ENCODE peak calls at places on chromosomes 16 and 17, in four cellular contexts. E is lower leg skin, N is AG10803, V is pancreas. L is an unnamed sample.

GRCh38 chr16:30758988-30759461 is 2.8 kb downstream of the CFAP119 start:
- DNase-seq in E (no peak), N (no peak), V (no peak), L (no peak)

GRCh38 chr17:67059372-67059771 is 15.0 kb downstream of the CACNG1 start:
- DNase-seq in N (no peak), V (no peak), E (peak; percentile 18), L (no peak)

GRCh38 chr16:73017321-73017720 is 30.6 kb downstream of the ZFHX3 start:
- DNase-seq in V (no peak), N (no peak), E (peak; percentile 63), L (no peak)

GRCh38 chr17:8728251-8728925 is 16.2 kb downstream of the CCDC42 start:
- DNase-seq in E (peak; percentile 43), V (no peak), N (no peak), L (no peak)

GRCh38 chr16:64094992-64095579 is 1026.8 kb downstream of the CDH11 start:
- DNase-seq in E (no peak), N (peak; percentile 83), V (no peak), L (peak; percentile 16)

GRCh38 chr16:81823734-81824133 is 44.6 kb downstream of the PLCG2 start:
- DNase-seq in E (no peak), N (no peak), V (no peak), L (no peak)

GRCh38 chr17:69250641-69251040 is 22.0 kb upstream of the ABCA10 start:
- DNase-seq in V (no peak), N (no peak), E (no peak), L (no peak)

GRCh38 chr16:88854306-88855111 is 2.2 kb downstream of the GALNS start:
- DNase-seq in E (no peak), V (no peak), N (no peak), L (no peak)

GRCh38 chr16:8924214-8924613 is 39.5 kb downstream of the USP7 start:
- DNase-seq in N (no peak), E (peak; percentile 43), V (peak; percentile 77), L (no peak)

GRCh38 chr16:17265177-17265576 is 205.6 kb downstream of the XYLT1 start:
- DNase-seq in V (no peak), E (no peak), N (no peak), L (no peak)

GRCh38 chr16:82509636-82510035 is 117.1 kb upstream of the CDH13 start:
- DNase-seq in N (no peak), E (no peak), V (no peak), L (no peak)

GRCh38 chr16:88686439-88687253 is at the start of gene SNAI3:
- DNase-seq in E (peak; percentile 96), V (peak; percentile 92), N (no peak), L (no peak)

GRCh38 chr16:79369796-79370195 is 230.7 kb downstream of the MAF start:
- DNase-seq in N (peak; percentile 3), V (no peak), E (no peak), L (no peak)

GRCh38 chr16:3780570-3780969 is 63.2 kb upstream of the TRAP1 start:
- DNase-seq in E (no peak), V (no peak), N (peak; percentile 10), L (no peak)

GRCh38 chr16:46733319-46733830 is 14.8 kb downstream of the MYLK3 start:
- DNase-seq in E (no peak), V (no peak), N (no peak), L (no peak)

GRCh38 chr17:80105762-80106161 is 4.4 kb downstream of the GAA start:
- DNase-seq in V (peak; percentile 42), N (peak; percentile 47), E (peak; percentile 91), L (no peak)

GRCh38 chr17:78844301-78845005 is 3.8 kb upstream of the USP36 start:
- DNase-seq in E (no peak), N (peak; percentile 48), V (peak; percentile 26), L (no peak)

GRCh38 chr17:16910341-16910740 is 61.6 kb downstream of the TNFRSF13B start:
- DNase-seq in N (no peak), V (no peak), E (peak; percentile 43), L (no peak)

GRCh38 chr17:5555254-5555653 is 29.1 kb downstream of the NLRP1 start:
- DNase-seq in E (no peak), V (no peak), N (peak; percentile 41), L (peak; percentile 28)

GRCh38 chr17:78347453-78347852 is 12.4 kb downstream of the SOCS3 start:
- DNase-seq in E (no peak), N (no peak), V (peak; percentile 83), L (no peak)

GRCh38 chr16:12462690-12463646 is 340.7 kb downstream of the CPPED1 start:
- DNase-seq in N (peak; percentile 65), E (no peak), V (no peak), L (peak; percentile 25)

GRCh38 chr16:27225536-27226360 is 22.4 kb downstream of the KDM8 start:
- DNase-seq in V (peak; percentile 54), E (no peak), N (no peak), L (no peak)

GRCh38 chr17:60305141-60305540 is 86.8 kb downstream of the USP32 start:
- DNase-seq in V (no peak), E (no peak), N (no peak), L (no peak)

GRCh38 chr17:57902117-57902799 is 52.4 kb upstream of the MRPS23 start:
- DNase-seq in E (no peak), V (no peak), N (no peak), L (no peak)

GRCh38 chr16:68737730-68738590 is 868 bp downstream of the CDH1 start:
- DNase-seq in N (no peak), E (no peak), V (peak; percentile 89), L (no peak)

GRCh38 chr16:11535494-11535893 is 51.2 kb downstream of the LITAF start:
- DNase-seq in V (no peak), N (no peak), E (no peak), L (no peak)

GRCh38 chr17:48915459-48916282 is 7.5 kb downstream of the UBE2Z start:
- DNase-seq in E (no peak), V (no peak), N (peak; percentile 84), L (peak; percentile 76)

GRCh38 chr16:82175627-82176026 is 5.6 kb upstream of the MPHOSPH6 start:
- DNase-seq in E (no peak), V (no peak), N (no peak), L (no peak)

GRCh38 chr17:58007781-58008706 is 998 bp upstream of the SRSF1 start:
- DNase-seq in N (no peak), V (no peak), E (no peak), L (no peak)

GRCh38 chr17:12985431-12986285 is 32.2 kb downstream of the ELAC2 start:
- DNase-seq in E (no peak), V (no peak), N (peak; percentile 17), L (no peak)

GRCh38 chr17:17304521-17304985 is 1.4 kb downstream of the NT5M start:
- DNase-seq in E (no peak), V (no peak), N (no peak), L (no peak)

GRCh38 chr16:56916571-56917403 is 15.2 kb upstream of the HERPUD1 start:
- DNase-seq in N (no peak), V (no peak), E (no peak), L (no peak)

GRCh38 chr16:20166531-20167235 is 93.0 kb upstream of the GPR139 start:
- DNase-seq in V (no peak), N (no peak), E (no peak), L (no peak)
- H3K4me3 ChIP-seq in V (no peak overlapping the region), N (no peak overlapping the region), E (no peak overlapping the region), L (no peak overlapping the region)

GRCh38 chr17:50571681-50572080 is 11.2 kb downstream of the CACNA1G start:
- DNase-seq in N (no peak), E (no peak), V (no peak), L (no peak)

GRCh38 chr17:50569592-50569991 is 9.1 kb downstream of the CACNA1G start:
- DNase-seq in E (no peak), V (no peak), N (no peak), L (no peak)

GRCh38 chr17:50572541-50572940 is 12.0 kb downstream of the CACNA1G start:
- DNase-seq in E (no peak), V (no peak), N (no peak), L (no peak)

GRCh38 chr17:50568659-50569058 is 8.1 kb downstream of the CACNA1G start:
- DNase-seq in V (no peak), N (no peak), E (no peak), L (no peak)

DNA sequence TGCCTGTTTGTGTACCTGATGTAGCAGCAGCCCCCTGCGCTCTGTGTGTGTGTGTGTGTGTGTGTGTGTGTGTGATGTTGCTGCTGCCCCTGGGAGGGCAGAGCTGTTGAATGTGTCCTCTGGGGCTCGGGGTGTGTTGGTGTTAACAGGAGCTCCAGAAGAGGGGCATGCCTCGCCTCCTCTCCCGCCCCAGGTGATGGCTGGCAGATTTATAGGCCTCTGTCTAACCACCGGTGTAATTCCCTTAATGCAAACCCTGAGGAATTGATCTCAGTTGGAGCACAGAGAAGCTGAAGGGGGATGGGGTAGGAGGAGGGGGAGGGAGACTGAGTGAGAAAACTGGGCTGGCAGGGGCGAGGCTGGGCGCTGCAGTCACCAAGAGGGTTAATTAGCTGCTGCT is 10.0 kb downstream of the CACNA1G start:
- DNase-seq in E (no peak), V (no peak), N (no peak), L (no peak)
- TF ChIP-seq CTCF in E (no peak), V (no peak), N (no peak), L (no peak)

DNA sequence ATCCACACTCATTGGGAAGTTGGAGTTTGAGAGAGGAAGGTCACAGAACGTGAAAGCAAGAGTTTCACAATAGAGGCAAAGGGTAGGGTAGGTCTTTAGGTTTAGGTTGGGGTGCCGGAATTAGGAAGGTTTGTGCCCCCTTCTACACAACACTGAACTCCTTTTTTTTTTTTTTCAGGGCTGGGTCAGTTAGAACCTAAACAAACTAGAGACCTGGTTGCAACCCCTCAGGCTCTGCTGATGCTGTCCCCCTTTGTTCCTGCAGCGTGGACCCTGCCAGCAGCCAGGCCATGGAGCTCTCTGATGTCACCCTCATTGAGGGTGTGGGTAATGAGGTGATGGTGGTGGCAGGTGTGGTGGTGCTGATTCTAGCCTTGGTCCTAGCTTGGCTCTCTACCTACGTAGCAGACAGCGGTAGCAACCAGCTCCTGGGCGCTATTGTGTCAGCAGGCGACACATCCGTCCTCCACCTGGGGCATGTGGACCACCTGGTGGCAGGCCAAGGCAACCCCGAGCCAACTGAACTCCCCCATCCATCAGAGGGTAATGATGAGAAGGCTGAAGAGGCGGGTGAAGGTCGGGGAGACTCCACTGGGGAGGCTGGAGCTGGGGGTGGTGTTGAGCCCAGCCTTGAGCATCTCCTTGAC is 2.1 kb downstream of the TMUB2 start:
- DNase-seq in N (no peak), E (no peak), V (peak; percentile 53), L (no peak)
- H3K4me3 ChIP-seq in N (no peak overlapping the region), E (no peak overlapping the region), V (no peak overlapping the region), L (no peak overlapping the region)

GRCh38 chr17:82836823-82837357 is 2.9 kb downstream of the ZNF750 start:
- DNase-seq in N (peak; percentile 53), E (no peak), V (no peak), L (no peak)
- TF ChIP-seq CTCF in N (peak; percentile 32), E (no peak), V (no peak), L (no peak)